ENCODE peak calls at places on chromosome 19, in ten cellular contexts. R is GM13977; W is ACHN; T is progenitor cell of endocrine pancreas; A is right cardiac atrium; D is NCI-H2171 treated with DMSO at 0.1 percent for 48 hours; H is activated T-helper 1 cell treated with anti-CD3 and anti-CD28 coated beads, Interleukin-2, amount 50 U/mL, for 16 hours; E is cardiac muscle cell; I is Caki2; M is iris pigment epithelial cell. N is an unnamed sample.

GRCh38 chr19:14507704-14508246 is 10.4 kb downstream of the DNAJB1 start:
- DNase-seq in R (no peak), W (no peak), T (no peak), A (peak; percentile 36), D (no peak), H (no peak), E (peak; percentile 61), I (peak; percentile 87), M (peak; percentile 67), N (peak; percentile 30)

GRCh38 chr19:33437351-33438015 is 64.0 kb downstream of the CEBPG start:
- DNase-seq in R (no peak), W (no peak), T (no peak), A (no peak), D (no peak), H (no peak), E (no peak), I (peak; percentile 19), M (no peak), N (no peak)

GRCh38 chr19:43705729-43706128 is 10.1 kb upstream of the IRGC start:
- DNase-seq in R (no peak), W (no peak), T (no peak), A (no peak), D (no peak), H (no peak), E (no peak), I (no peak), M (no peak), N (no peak)

GRCh38 chr19:34482380-34483250 is 1.1 kb downstream of the WTIP start:
- DNase-seq in R (peak; percentile 43), W (peak; percentile 36), T (peak; percentile 40), A (peak; percentile 75), D (no peak), H (no peak), E (peak; percentile 54), I (peak; percentile 30), M (peak; percentile 62), N (peak; percentile 71)

GRCh38 chr19:18274776-18275356 is 614 bp upstream of the IQCN start:
- DNase-seq in R (no peak), W (peak; percentile 89), T (no peak), A (peak; percentile 95), D (no peak), H (no peak), E (peak; percentile 90), I (peak; percentile 78), M (peak; percentile 88), N (peak; percentile 90)

GRCh38 chr19:1259206-1259872 is 9.8 kb upstream of the CIRBP start:
- DNase-seq in R (peak; percentile 75), W (peak; percentile 60), T (no peak), A (peak; percentile 92), D (no peak), H (peak; percentile 46), E (peak; percentile 68), I (peak; percentile 59), M (peak; percentile 46), N (no peak)

GRCh38 chr19:46975918-46976782 is 43.5 kb upstream of the NPAS1 start:
- DNase-seq in R (no peak), W (peak; percentile 94), T (peak; percentile 25), A (peak; percentile 99), D (no peak), H (no peak), E (peak; percentile 99), I (peak; percentile 95), M (peak; percentile 96), N (peak; percentile 91)

GRCh38 chr19:6730153-6730804 is 7.1 kb downstream of the GPR108 start:
- DNase-seq in R (no peak), W (no peak), T (no peak), A (peak; percentile 85), D (no peak), H (no peak), E (no peak), I (peak; percentile 63), M (peak; percentile 27), N (no peak)

GRCh38 chr19:43616954-43617353 is 2.5 kb downstream of the ZNF428 start:
- DNase-seq in R (no peak), W (no peak), T (no peak), A (no peak), D (no peak), H (no peak), E (no peak), I (no peak), M (no peak), N (no peak)

GRCh38 chr19:23867895-23868294 is 46.8 kb upstream of the ZNF726 start:
- DNase-seq in R (no peak), W (no peak), T (no peak), A (no peak), D (peak; percentile 0), H (no peak), E (no peak), I (no peak), M (no peak), N (no peak)

GRCh38 chr19:58181902-58182576 is 822 bp upstream of the ZNF274 start:
- DNase-seq in R (no peak), W (peak; percentile 57), T (no peak), A (peak; percentile 57), D (peak; percentile 59), H (peak; percentile 21), E (peak; percentile 55), I (peak; percentile 67), M (peak; percentile 51), N (no peak)

GRCh38 chr19:49896863-49897621 is at the start of gene IL4I1:
- DNase-seq in R (peak; percentile 86), W (peak; percentile 84), T (no peak), A (peak; percentile 67), D (no peak), H (no peak), E (peak; percentile 41), I (peak; percentile 88), M (no peak), N (peak; percentile 37)

GRCh38 chr19:18279516-18280246 is 1.7 kb downstream of the JUND start:
- DNase-seq in R (peak; percentile 98), W (peak; percentile 89), T (peak; percentile 90), A (peak; percentile 97), D (peak; percentile 91), H (peak; percentile 84), E (peak; percentile 97), I (peak; percentile 98), M (peak; percentile 95), N (peak; percentile 87)